ENCODE peak calls at places on chromosome 4, in eight cellular contexts. Y is lung, S is mucosa of descending colon, N is SJSA1, B is astrocyte of the spinal cord, X is dorsolateral prefrontal cortex, T is suprapubic skin, C is left lung. M is an unnamed sample.
A peak's percentile ranks its signal among the peaks of the same experiment; 100 is the strongest.

GRCh38 chr4:42594880-42595279 is 62.0 kb downstream of the ATP8A1 start:
- DNase-seq in Y (no peak), S (no peak), N (no peak), B (no peak), X (no peak), T (no peak), C (no peak), M (no peak)

GRCh38 chr4:8439914-8440490 is 521 bp downstream of the ACOX3 start:
- DNase-seq in Y (no peak), S (no peak), N (no peak), B (no peak), X (no peak), T (no peak), C (no peak), M (no peak)

GRCh38 chr4:76053730-76054129 is 17.9 kb upstream of the CXCL11 start:
- DNase-seq in Y (no peak), S (no peak), N (no peak), B (no peak), X (no peak), T (no peak), C (no peak), M (no peak)

GRCh38 chr4:3432381-3432790 is 9.4 kb upstream of the HGFAC start:
- DNase-seq in Y (no peak), S (peak; percentile 29), N (no peak), B (no peak), X (no peak), T (no peak), C (peak; percentile 76), M (no peak)

GRCh38 chr4:12761694-12762093 is 722.4 kb downstream of the RAB28 start:
- DNase-seq in Y (no peak), S (no peak), N (no peak), B (no peak), X (no peak), T (no peak), C (no peak), M (no peak)

GRCh38 chr4:19473569-19473968 is 778.1 kb upstream of the SLIT2 start:
- DNase-seq in Y (no peak), S (no peak), N (no peak), B (no peak), X (no peak), T (no peak), C (no peak), M (no peak)

GRCh38 chr4:107743532-107743931 is 23.5 kb upstream of the PAPSS1 start:
- DNase-seq in Y (no peak), S (no peak), N (no peak), B (no peak), X (no peak), T (no peak), C (no peak), M (no peak)

GRCh38 chr4:133759428-133759827 is 442.2 kb downstream of the PABPC4L start:
- DNase-seq in Y (no peak), S (no peak), N (no peak), B (no peak), X (no peak), T (no peak), C (no peak), M (no peak)

GRCh38 chr4:129839687-129840086 is 743.7 kb downstream of the C4orf33 start:
- DNase-seq in Y (no peak), S (no peak), N (no peak), B (peak; percentile 5), X (no peak), T (no peak), C (no peak), M (no peak)

GRCh38 chr4:118881512-118882146 is 7.0 kb upstream of the SYNPO2 start:
- DNase-seq in Y (no peak), S (no peak), N (no peak), B (no peak), X (no peak), T (no peak), C (no peak), M (no peak)

GRCh38 chr4:10006236-10006603 is 15.1 kb downstream of the SLC2A9 start:
- DNase-seq in Y (peak; percentile 73), S (no peak), N (no peak), B (peak; percentile 8), X (no peak), T (no peak), C (no peak), M (peak; percentile 64)

GRCh38 chr4:139419388-139419914 is 34.5 kb upstream of the RAB33B start:
- DNase-seq in Y (peak; percentile 49), S (no peak), N (no peak), B (peak; percentile 49), X (no peak), T (peak; percentile 81), C (no peak), M (no peak)

GRCh38 chr4:144985536-144985935 is 112.5 kb downstream of the ANAPC10 start:
- DNase-seq in Y (no peak), S (no peak), N (no peak), B (no peak), X (no peak), T (no peak), C (no peak), M (no peak)

GRCh38 chr4:75142850-75143249 is 209.9 kb downstream of the PARM1 start:
- DNase-seq in Y (no peak), S (no peak), N (no peak), B (no peak), X (no peak), T (no peak), C (no peak), M (no peak)

GRCh38 chr4:42344260-42344659 is 53.0 kb upstream of the SHISA3 start:
- DNase-seq in Y (no peak), S (no peak), N (no peak), B (no peak), X (no peak), T (no peak), C (no peak), M (no peak)

GRCh38 chr4:139609647-139610046 is 53.6 kb upstream of the SETD7 start:
- DNase-seq in Y (no peak), S (no peak), N (peak; percentile 63), B (peak; percentile 79), X (no peak), T (no peak), C (no peak), M (peak; percentile 49)

GRCh38 chr4:73036123-73036522 is 33.4 kb downstream of the COX18 start:
- DNase-seq in Y (no peak), S (no peak), N (no peak), B (no peak), X (no peak), T (no peak), C (no peak), M (no peak)

GRCh38 chr4:86117781-86118302 is 242.0 kb downstream of the MAPK10 start:
- DNase-seq in Y (no peak), S (no peak), N (no peak), B (peak; percentile 94), X (no peak), T (no peak), C (no peak), M (peak; percentile 85)

GRCh38 chr4:115720611-115721010 is 607.2 kb upstream of the NDST4 start:
- DNase-seq in Y (no peak), S (no peak), N (no peak), B (peak; percentile 2), X (no peak), T (no peak), C (no peak), M (no peak)

GRCh38 chr4:10535900-10536299 is 78.7 kb upstream of the ZNF518B start:
- DNase-seq in Y (no peak), S (no peak), N (no peak), B (no peak), X (no peak), T (no peak), C (no peak), M (no peak)

DNA sequence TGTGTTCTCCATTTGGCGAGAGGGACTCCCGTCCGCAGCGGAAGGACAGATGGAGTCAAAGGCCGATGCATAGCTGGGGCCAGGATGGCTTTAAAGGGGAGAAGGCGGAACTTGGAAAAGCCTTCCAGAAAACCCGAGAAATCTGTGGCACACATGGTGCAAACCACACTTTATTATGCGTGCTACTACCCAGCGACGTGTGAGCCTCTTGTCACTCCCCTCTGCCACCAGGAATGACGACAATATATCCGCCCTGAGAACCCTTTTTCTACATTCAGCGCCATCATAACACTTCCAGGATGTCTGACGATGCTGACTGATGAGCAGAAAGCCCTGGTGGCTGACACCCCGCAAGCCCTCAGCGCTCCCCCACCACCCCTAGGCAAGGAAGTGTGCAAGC is 689 bp upstream of the DCHS2 start:
- DNase-seq in Y (no peak), S (no peak), N (no peak), B (no peak), X (no peak), T (no peak), C (no peak), M (no peak)
- H3K4me3 ChIP-seq in Y (no peak overlapping the region), S (no peak overlapping the region), N (no peak overlapping the region), B (no peak overlapping the region), X (peak overlapping the region; percentile 58), T (peak overlapping the region; percentile 48), C (no peak overlapping the region), M (no peak overlapping the region)

GRCh38 chr4:6961496-6962210 is 52.0 kb downstream of the TBC1D14 start:
- DNase-seq in Y (no peak), S (no peak), N (no peak), B (no peak), X (no peak), T (peak; percentile 59), C (no peak), M (no peak)
- H3K4me3 ChIP-seq in Y (no peak overlapping the region), S (no peak overlapping the region), N (no peak overlapping the region), B (no peak overlapping the region), X (no peak overlapping the region), T (no peak overlapping the region), C (no peak overlapping the region), M (no peak overlapping the region)

GRCh38 chr4:159505275-159505975 is 402.5 kb downstream of the RAPGEF2 start:
- DNase-seq in Y (no peak), S (no peak), N (no peak), B (peak; percentile 24), X (no peak), T (no peak), C (no peak), M (no peak)
- H3K4me3 ChIP-seq in Y (no peak overlapping the region), S (no peak overlapping the region), N (no peak overlapping the region), B (no peak overlapping the region), X (no peak overlapping the region), T (no peak overlapping the region), C (no peak overlapping the region), M (no peak overlapping the region)

GRCh38 chr4:4831266-4831665 is 28.2 kb upstream of the MSX1 start:
- DNase-seq in Y (no peak), S (no peak), N (no peak), B (no peak), X (no peak), T (no peak), C (no peak), M (no peak)
- H3K4me3 ChIP-seq in Y (no peak overlapping the region), S (no peak overlapping the region), N (no peak overlapping the region), B (no peak overlapping the region), X (no peak overlapping the region), T (no peak overlapping the region), C (no peak overlapping the region), M (no peak overlapping the region)

DNA sequence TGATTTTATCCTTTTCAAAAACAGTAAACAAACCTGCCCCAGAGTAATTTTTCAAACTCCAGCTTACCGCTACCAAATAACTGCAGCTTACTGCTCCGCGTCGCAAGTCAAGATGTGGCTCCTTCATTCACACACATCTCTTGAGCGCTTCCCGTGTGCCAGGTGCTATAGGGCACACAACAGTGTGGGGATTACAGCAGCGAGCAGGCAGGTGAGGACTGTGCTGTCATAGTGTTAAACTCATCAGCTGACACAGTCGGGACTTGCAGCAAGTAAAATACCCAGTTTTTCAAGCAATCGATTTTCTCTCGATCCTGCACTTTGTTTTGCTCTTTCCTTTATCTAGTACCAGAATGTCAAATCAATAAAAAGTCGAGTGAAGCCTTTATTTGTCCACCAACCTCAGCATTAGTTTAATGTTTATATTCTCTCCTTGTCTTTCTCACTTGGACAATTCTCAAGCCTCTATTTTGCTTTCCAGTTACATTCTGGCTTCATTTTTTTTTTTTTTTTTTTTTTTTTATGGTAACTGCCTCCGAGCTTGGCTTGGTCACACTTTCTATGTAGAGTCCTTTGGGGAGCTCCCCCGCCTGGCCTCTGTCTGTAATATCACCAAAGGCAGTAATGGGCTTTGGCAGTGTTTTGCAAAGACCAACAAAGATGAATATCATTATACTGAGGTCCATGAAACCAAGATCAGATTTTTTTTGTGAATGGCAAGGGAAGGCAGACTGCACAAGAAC is 8.3 kb upstream of the ASB5 start:
- DNase-seq in Y (peak; percentile 35), S (no peak), N (peak; percentile 71), B (peak; percentile 75), X (peak; percentile 44), T (no peak), C (no peak), M (peak; percentile 62)
- H3K4me3 ChIP-seq in Y (no peak overlapping the region), S (no peak overlapping the region), N (no peak overlapping the region), B (no peak overlapping the region), X (peak overlapping the region; percentile 38), T (no peak overlapping the region), C (no peak overlapping the region), M (no peak overlapping the region)

M was measured in MG63.